ENCODE peak calls at places on chromosomes 7 and 10, in five cellular contexts. B, J, U, M and P are unnamed samples.

GRCh38 chr10:15546606-15547005 is 173.1 kb downstream of the ITGA8 start:
- DNase-seq in U (no peak), M (no peak), J (no peak), B (no peak), P (no peak)

GRCh38 chr10:116646502-116646901 is 25.7 kb downstream of the PNLIPRP2 start:
- DNase-seq in M (no peak), J (no peak), B (no peak), U (no peak), P (no peak)

GRCh38 chr10:71638087-71638576 is 81.4 kb downstream of the C10orf105 start:
- DNase-seq in M (no peak), J (peak; percentile 78), U (no peak), B (no peak), P (no peak)

GRCh38 chr7:43296306-43296705 is 183.9 kb downstream of the HECW1 start:
- DNase-seq in U (no peak), J (peak; percentile 54), B (no peak), M (no peak), P (no peak)

GRCh38 chr10:67793313-67793712 is 44.7 kb downstream of the DNAJC12 start:
- DNase-seq in U (no peak), J (no peak), B (no peak), M (no peak), P (peak; percentile 48)

GRCh38 chr7:66281678-66282593 is 76.8 kb downstream of the TPST1 start:
- DNase-seq in J (no peak), B (peak; percentile 25), U (no peak), M (peak; percentile 97), P (no peak)

GRCh38 chr10:79933961-79934360 is 14.9 kb downstream of the SFTPD start:
- DNase-seq in J (no peak), U (no peak), M (peak; percentile 12), B (peak; percentile 35), P (no peak)

GRCh38 chr7:107355616-107356015 is 114.2 kb upstream of the GPR22 start:
- DNase-seq in U (no peak), J (no peak), B (no peak), M (peak; percentile 17), P (no peak)

GRCh38 chr7:17965600-17965999 is 25.3 kb upstream of the SNX13 start:
- DNase-seq in M (peak; percentile 74), B (no peak), U (no peak), J (no peak), P (no peak)

GRCh38 chr10:49552277-49552676 is 13.4 kb upstream of the ERCC6 start:
- DNase-seq in U (no peak), B (no peak), M (peak; percentile 85), J (no peak), P (no peak)

GRCh38 chr7:137032436-137032835 is 164.0 kb downstream of the CHRM2 start:
- DNase-seq in U (no peak), M (no peak), B (no peak), J (no peak), P (no peak)

GRCh38 chr7:27188666-27189559 is 3.9 kb upstream of the HOXA11 start:
- DNase-seq in U (no peak), B (no peak), J (peak; percentile 82), M (no peak), P (peak; percentile 18)

GRCh38 chr7:158754746-158755444 is 50.3 kb upstream of the NCAPG2 start:
- DNase-seq in B (no peak), U (no peak), M (no peak), J (no peak), P (no peak)

GRCh38 chr10:8502611-8503010 is 448.1 kb downstream of the GATA3 start:
- DNase-seq in B (no peak), U (no peak), M (no peak), J (peak; percentile 67), P (no peak)

GRCh38 chr7:47335071-47335470 is 246.8 kb downstream of the TNS3 start:
- DNase-seq in J (peak; percentile 27), U (no peak), B (no peak), M (no peak), P (no peak)

GRCh38 chr7:29588900-29589696 is 25.5 kb downstream of the PRR15 start:
- DNase-seq in U (no peak), J (peak; percentile 85), M (peak; percentile 24), B (no peak), P (no peak)

GRCh38 chr7:141242568-141242967 is 168.7 kb downstream of the TMEM178B start:
- DNase-seq in U (no peak), J (no peak), B (no peak), M (no peak), P (no peak)

GRCh38 chr7:41977165-41977651 is 259.8 kb downstream of the GLI3 start:
- DNase-seq in U (no peak), J (peak; percentile 76), M (peak; percentile 47), B (no peak), P (no peak)

GRCh38 chr7:5750026-5750425 is 31.4 kb downstream of the RNF216 start:
- DNase-seq in J (no peak), M (no peak), U (no peak), B (no peak), P (no peak)

GRCh38 chr10:25501912-25502311 is 327.1 kb downstream of the GPR158 start:
- DNase-seq in B (no peak), J (no peak), U (no peak), M (no peak), P (no peak)

GRCh38 chr7:10973061-10973941 is at the start of gene PHF14:
- DNase-seq in M (peak; percentile 97), B (peak; percentile 98), U (peak; percentile 88), J (peak; percentile 98), P (peak; percentile 99)

GRCh38 chr7:126501617-126502016 is 751.1 kb downstream of the GRM8 start:
- DNase-seq in J (no peak), B (no peak), U (no peak), M (no peak), P (peak; percentile 37)

GRCh38 chr10:118521415-118522117 is 73.9 kb downstream of the PRLHR start:
- DNase-seq in B (no peak), J (no peak), M (no peak), U (no peak), P (no peak)

GRCh38 chr10:88928254-88928653 is 24.3 kb downstream of the ACTA2 start:
- DNase-seq in U (no peak), B (no peak), J (no peak), M (no peak), P (no peak)

GRCh38 chr7:123935436-123936381 is 10.7 kb downstream of the SPAM1 start:
- DNase-seq in J (no peak), M (no peak), B (no peak), U (no peak), P (no peak)